ENCODE peak calls at places on chromosomes 7 and 10, in ten cellular contexts. E is NCI-H2171; K is CD8-positive, alpha-beta T cell; C is HuH-7.5; W is NCI-H1092; Z is AG08395; T is hepatocyte; N is fibroblast of gingiva; A is left ventricle myocardium inferior; V is substantia nigra. P is an unnamed sample.
A peak's percentile ranks its signal among the peaks of the same experiment; 100 is the strongest.

GRCh38 chr10:36773652-36774051 is 351.7 kb upstream of the ANKRD30A start:
- DNase-seq in K (no peak), W (no peak), T (no peak), Z (no peak), C (no peak), V (no peak), A (no peak), E (no peak), N (no peak), P (no peak)

GRCh38 chr7:84370114-84370513 is 175.5 kb upstream of the SEMA3A start:
- DNase-seq in V (no peak), K (no peak), T (no peak), A (no peak), Z (no peak), C (no peak), W (no peak), E (no peak), N (no peak), P (no peak)

GRCh38 chr10:99013885-99014284 is 221.8 kb downstream of the HPSE2 start:
- DNase-seq in A (no peak), V (no peak), Z (no peak), N (no peak), E (no peak), W (no peak), C (no peak), K (no peak), T (no peak), P (no peak)

GRCh38 chr7:28955723-28956607 is 2.2 kb downstream of the TRIL start:
- DNase-seq in E (peak; percentile 64), A (peak; percentile 81), C (peak; percentile 79), W (peak; percentile 67), V (peak; percentile 47), N (no peak), T (peak; percentile 89), Z (no peak), K (no peak), P (no peak)

GRCh38 chr7:18177815-18178660 is 150.4 kb upstream of the PRPS1L1 start:
- DNase-seq in W (no peak), K (no peak), Z (no peak), A (no peak), N (peak; percentile 31), E (no peak), T (peak; percentile 16), C (peak; percentile 25), V (no peak), P (peak; percentile 0)

GRCh38 chr7:105675873-105676484 is 94.7 kb upstream of the EFCAB10 start:
- DNase-seq in V (no peak), K (peak; percentile 70), N (no peak), W (peak; percentile 42), Z (no peak), E (no peak), A (peak; percentile 67), C (no peak), T (no peak), P (peak; percentile 45)

GRCh38 chr10:91123246-91123645 is 97.2 kb upstream of the PCGF5 start:
- DNase-seq in N (no peak), T (no peak), W (no peak), K (no peak), E (no peak), A (no peak), Z (no peak), C (no peak), V (no peak), P (no peak)

GRCh38 chr7:26493737-26494423 is 202.2 kb downstream of the SNX10 start:
- DNase-seq in Z (no peak), E (no peak), A (no peak), T (no peak), V (no peak), N (no peak), K (no peak), W (no peak), C (no peak), P (no peak)

GRCh38 chr10:131041361-131041916 is 270.1 kb downstream of the TCERG1L start:
- DNase-seq in W (no peak), V (no peak), C (no peak), E (no peak), N (no peak), A (no peak), K (no peak), Z (no peak), T (no peak), P (no peak)

GRCh38 chr7:67738-68395 is 124.5 kb upstream of the FAM20C start:
- DNase-seq in T (no peak), A (no peak), Z (no peak), K (no peak), E (no peak), C (no peak), W (no peak), V (no peak), N (no peak), P (no peak)

GRCh38 chr10:93495654-93496321 is 624 bp upstream of the CEP55 start:
- DNase-seq in W (peak; percentile 33), E (peak; percentile 46), C (no peak), A (no peak), Z (peak; percentile 38), K (no peak), V (no peak), N (no peak), T (peak; percentile 54), P (no peak)

GRCh38 chr10:17101257-17101909 is 28.2 kb downstream of the CUBN start:
- DNase-seq in V (no peak), Z (no peak), N (no peak), W (no peak), T (peak; percentile 57), E (no peak), A (no peak), K (no peak), C (no peak), P (no peak)

GRCh38 chr10:131657985-131658330 is 242.8 kb upstream of the PPP2R2D start:
- DNase-seq in E (no peak), N (no peak), T (no peak), K (no peak), C (no peak), A (no peak), Z (no peak), W (no peak), V (no peak), P (no peak)

GRCh38 chr10:24882047-24882698 is 70.2 kb downstream of the PRTFDC1 start:
- DNase-seq in T (no peak), V (no peak), A (no peak), W (no peak), E (no peak), Z (peak; percentile 54), N (peak; percentile 83), C (no peak), K (peak; percentile 59), P (peak; percentile 76)